ENCODE peak calls at places on chromosomes 3 and 15, in nine cellular contexts. G is epithelial cell of esophagus, F is psoas muscle, Q is epithelial cell of proximal tubule, P is kidney epithelial cell, W is tibial nerve, E is astrocyte of the spinal cord, I is choroid plexus epithelial cell, T is esophagus squamous epithelium. A is an unnamed sample.

GRCh38 chr3:60998855-60999254 is 252.4 kb downstream of the FHIT start:
- DNase-seq in I (no peak), E (no peak), W (no peak), T (no peak), P (no peak), F (no peak), G (peak; percentile 50), Q (no peak), A (peak; percentile 5)

GRCh38 chr15:96220657-96221056 is 109.8 kb upstream of the NR2F2 start:
- DNase-seq in Q (no peak), F (no peak), G (no peak), P (no peak), T (no peak), E (no peak), I (no peak), W (no peak), A (no peak)

GRCh38 chr3:100316656-100317069 is 17.9 kb upstream of the NIT2 start:
- DNase-seq in Q (no peak), P (no peak), I (peak; percentile 82), G (peak; percentile 64), W (no peak), T (no peak), F (peak; percentile 63), E (peak; percentile 68), A (peak; percentile 85)

GRCh38 chr3:18234717-18235335 is 190.3 kb downstream of the SATB1 start:
- DNase-seq in I (peak; percentile 13), E (peak; percentile 34), G (peak; percentile 31), Q (no peak), T (no peak), P (no peak), W (no peak), F (no peak), A (no peak)

GRCh38 chr15:56786966-56787365 is 53.7 kb upstream of the ZNF280D start:
- DNase-seq in T (no peak), G (no peak), W (no peak), I (peak; percentile 23), P (no peak), F (no peak), Q (no peak), E (no peak), A (no peak)

GRCh38 chr3:42025388-42026138 is 63.7 kb upstream of the ULK4 start:
- DNase-seq in G (peak; percentile 85), I (peak; percentile 98), F (peak; percentile 91), P (peak; percentile 94), T (peak; percentile 38), W (peak; percentile 84), E (peak; percentile 98), Q (peak; percentile 64), A (peak; percentile 98)

GRCh38 chr15:69629631-69630161 is 177.1 kb downstream of the RPLP1 start:
- DNase-seq in T (no peak), W (no peak), E (no peak), G (no peak), Q (no peak), I (no peak), P (no peak), F (no peak), A (no peak)

GRCh38 chr15:70474682-70475438 is 288.5 kb downstream of the UACA start:
- DNase-seq in I (peak; percentile 93), P (peak; percentile 63), F (peak; percentile 88), E (peak; percentile 99), W (peak; percentile 64), Q (no peak), G (peak; percentile 94), T (no peak), A (peak; percentile 97)

GRCh38 chr3:22939349-22939748 is 263.8 kb upstream of the UBE2E2 start:
- DNase-seq in G (peak; percentile 30), I (peak; percentile 17), E (peak; percentile 18), T (no peak), P (no peak), W (no peak), F (no peak), Q (no peak), A (peak; percentile 8)

GRCh38 chr3:126658584-126658983 is 3.7 kb upstream of the TXNRD3 start:
- DNase-seq in E (no peak), T (no peak), G (no peak), F (no peak), P (no peak), I (no peak), Q (no peak), W (no peak), A (no peak)

GRCh38 chr15:25738171-25738792 is 124.8 kb downstream of the ATP10A start:
- DNase-seq in T (no peak), P (no peak), F (no peak), E (no peak), W (no peak), Q (peak; percentile 15), G (peak; percentile 2), I (no peak), A (peak; percentile 40)

DNA sequence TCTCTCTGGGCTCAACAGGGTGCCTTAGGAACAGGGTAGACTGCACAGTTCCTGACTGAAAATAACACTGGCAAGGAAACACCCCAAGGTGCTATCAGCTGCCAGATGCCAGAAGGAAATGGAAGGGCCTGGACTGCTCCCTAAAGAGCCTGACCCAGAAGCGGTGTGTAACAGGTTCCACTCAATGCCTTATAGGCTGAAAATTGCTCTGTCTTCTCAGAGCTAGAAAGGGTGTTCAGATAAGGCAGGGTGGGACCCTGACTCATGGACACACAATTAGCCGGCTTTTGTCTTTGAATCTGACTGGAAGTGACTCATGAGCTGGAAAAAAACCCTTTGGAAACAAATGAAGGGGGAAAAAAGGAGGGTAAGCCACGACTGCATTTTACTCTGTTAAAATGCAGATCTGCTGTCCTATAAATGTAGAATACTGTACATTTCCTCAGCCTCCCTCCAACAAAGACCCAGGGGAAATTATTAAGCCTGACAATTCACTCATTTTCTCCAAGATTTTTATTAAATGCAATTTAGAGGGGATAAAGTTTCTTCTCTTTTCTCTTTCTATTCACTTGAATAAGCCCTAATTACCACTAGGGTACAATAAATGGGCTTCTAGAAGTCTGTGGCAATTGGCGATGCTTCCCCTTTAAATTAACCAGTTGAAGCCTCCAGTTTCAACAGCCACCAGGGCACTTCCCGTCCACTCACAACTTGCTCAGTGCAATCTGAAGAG is 160.2 kb upstream of the TBL1XR1 start:
- DNase-seq in Q (peak; percentile 75), I (peak; percentile 76), E (peak; percentile 88), P (peak; percentile 89), G (peak; percentile 95), F (no peak), T (no peak), W (no peak), A (peak; percentile 94)
- H3K4me3 ChIP-seq in Q (peak overlapping the region; percentile 26), I (no peak overlapping the region), E (no peak overlapping the region), P (no peak overlapping the region), G (no peak overlapping the region), F (peak overlapping the region; percentile 60), T (peak overlapping the region; percentile 44), W (no peak overlapping the region), A (no peak overlapping the region)

DNA sequence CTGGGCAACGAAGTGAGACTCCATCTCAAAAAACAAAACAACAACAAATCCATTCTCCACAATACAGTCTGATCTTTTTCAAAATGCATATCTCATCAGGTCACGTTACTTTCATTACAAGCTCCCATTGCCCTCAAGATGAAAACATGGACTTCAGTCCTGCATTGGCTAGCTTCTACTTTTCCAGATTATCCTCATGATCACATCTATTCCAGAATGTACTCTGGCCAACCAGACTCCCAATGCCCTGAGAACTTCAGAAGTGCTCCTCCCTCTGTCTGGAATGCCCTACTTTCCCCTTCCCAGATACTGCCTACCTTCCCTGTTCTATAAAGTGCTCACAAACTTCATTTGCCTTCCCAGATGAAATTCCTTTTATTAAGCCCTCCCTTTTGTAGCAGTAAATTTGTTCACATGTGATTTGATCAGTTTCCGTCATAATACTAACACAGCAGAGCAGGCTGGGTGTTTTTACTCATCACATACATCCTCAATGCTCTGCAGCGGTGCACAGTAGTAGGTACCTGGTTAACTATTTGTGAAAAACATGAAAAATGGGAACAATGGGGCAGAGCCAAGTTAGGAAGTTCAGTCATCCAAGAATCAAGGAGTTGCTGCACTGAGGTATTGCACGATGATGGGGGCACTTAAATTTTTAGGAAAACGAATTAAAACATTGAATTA is 5.3 kb downstream of the RPL22L1 start:
- DNase-seq in G (no peak), Q (no peak), F (no peak), E (no peak), I (no peak), P (no peak), W (no peak), T (no peak), A (no peak)
- TF ChIP-seq CTCF in G (no peak), Q (no peak), F (no peak), E (no peak), I (no peak), P (no peak), W (no peak), T (no peak), A (no peak)

GRCh38 chr15:66820474-66821258 is 118.6 kb downstream of the SMAD6 start:
- DNase-seq in W (no peak), T (no peak), Q (no peak), I (no peak), F (no peak), E (no peak), G (no peak), P (no peak), A (no peak)

GRCh38 chr15:66821307-66821706 is 119.3 kb downstream of the SMAD6 start:
- DNase-seq in W (no peak), T (no peak), E (no peak), P (no peak), F (no peak), I (no peak), Q (no peak), G (no peak), A (no peak)

GRCh38 chr15:66822576-66822975 is 120.5 kb downstream of the SMAD6 start:
- DNase-seq in I (no peak), Q (no peak), T (no peak), E (no peak), F (no peak), P (no peak), W (no peak), G (no peak), A (no peak)

GRCh38 chr15:66823601-66824000 is 121.6 kb downstream of the SMAD6 start:
- DNase-seq in T (no peak), Q (no peak), F (no peak), E (no peak), I (no peak), W (no peak), G (no peak), P (no peak), A (no peak)

DNA sequence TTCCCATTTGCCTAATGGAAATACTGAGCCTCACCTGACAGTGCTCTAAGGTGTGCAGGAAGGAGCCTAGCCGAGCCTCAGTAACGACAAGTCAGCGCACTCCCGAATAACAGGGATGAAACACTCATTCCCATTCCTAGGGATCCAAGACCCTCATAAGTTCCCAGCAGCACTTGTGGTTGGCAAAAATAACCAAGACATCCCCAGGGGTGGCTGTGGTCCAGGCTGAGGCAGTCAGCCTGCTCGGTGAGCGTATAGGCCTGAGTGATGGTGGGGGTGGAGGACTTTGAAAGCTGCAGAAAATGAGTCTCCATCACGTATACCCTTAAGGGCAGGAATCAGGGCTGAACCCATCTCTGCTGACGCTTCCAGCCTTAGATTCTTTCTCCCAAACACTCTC is 120.1 kb downstream of the SMAD6 start:
- DNase-seq in G (no peak), P (no peak), W (no peak), I (no peak), F (no peak), Q (no peak), E (no peak), T (no peak), A (no peak)
- H3K4me3 ChIP-seq in G (no peak overlapping the region), P (no peak overlapping the region), W (no peak overlapping the region), I (no peak overlapping the region), F (no peak overlapping the region), Q (no peak overlapping the region), E (no peak overlapping the region), T (no peak overlapping the region), A (no peak overlapping the region)

DNA sequence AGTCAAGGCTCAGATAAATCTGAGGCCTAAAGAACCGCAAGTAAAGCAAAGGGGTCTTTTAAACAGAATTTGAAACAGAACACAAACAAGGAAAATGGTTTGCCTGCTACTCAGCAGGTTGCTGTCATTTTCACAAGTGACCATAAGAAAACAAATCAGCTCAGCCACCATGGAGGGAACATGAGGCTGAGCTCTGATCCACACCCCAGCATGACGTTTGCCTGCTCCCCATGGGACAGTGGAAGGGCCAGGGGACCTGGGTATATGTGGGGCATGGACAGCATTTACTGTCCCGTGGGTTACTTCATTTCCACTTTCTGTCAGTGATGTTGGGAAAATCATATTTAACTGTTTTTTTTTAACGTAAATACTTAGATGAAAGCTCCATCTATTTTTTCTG is 371.2 kb downstream of the LRTM1 start:
- DNase-seq in F (no peak), I (no peak), G (no peak), W (no peak), E (no peak), Q (no peak), T (no peak), P (no peak), A (no peak)
- TF ChIP-seq CTCF in F (no peak), I (no peak), G (no peak), W (no peak), E (no peak), Q (no peak), T (no peak), P (no peak), A (no peak)